ENCODE peak calls at places on chromosomes 6 and 20, in six cellular contexts. P is Right ventricle myocardium inferior, S is naive B cell, L is K562, I is GM20000, Q is left colon. W is an unnamed sample.

GRCh38 chr6:111573892-111574800 is 31.5 kb downstream of the TRAF3IP2 start:
- DNase-seq in P (no peak), S (no peak), L (no peak), I (no peak), Q (no peak), W (no peak)

GRCh38 chr20:62850333-62850974 is 11.2 kb downstream of the TCFL5 start:
- DNase-seq in P (no peak), S (no peak), L (no peak), I (no peak), Q (no peak), W (no peak)

GRCh38 chr6:31901415-31901952 is 402 bp downstream of the ZBTB12 start:
- DNase-seq in P (peak; percentile 81), S (peak; percentile 65), L (peak; percentile 85), I (peak; percentile 89), Q (peak; percentile 78), W (no peak)

GRCh38 chr20:60589624-60590023 is 631.4 kb downstream of the CDH26 start:
- DNase-seq in P (no peak), S (no peak), L (peak; percentile 18), I (no peak), Q (no peak), W (no peak)

GRCh38 chr6:23413327-23414203 is 712.5 kb upstream of the NRSN1 start:
- DNase-seq in P (no peak), S (no peak), L (no peak), I (no peak), Q (no peak), W (no peak)

GRCh38 chr6:143609501-143609900 is 68.3 kb upstream of the PHACTR2 start:
- DNase-seq in P (no peak), S (no peak), L (no peak), I (no peak), Q (no peak), W (no peak)

GRCh38 chr20:9635756-9636155 is 121.4 kb downstream of the LAMP5 start:
- DNase-seq in P (no peak), S (no peak), L (no peak), I (no peak), Q (no peak), W (no peak)

GRCh38 chr6:147530132-147531060 is 21.9 kb downstream of the SAMD5 start:
- DNase-seq in P (no peak), S (no peak), L (no peak), I (no peak), Q (peak; percentile 56), W (no peak)

GRCh38 chr6:33410711-33411631 is at the start of gene PHF1:
- DNase-seq in P (peak; percentile 81), S (no peak), L (peak; percentile 97), I (peak; percentile 92), Q (no peak), W (no peak)

GRCh38 chr6:151060096-151060741 is 179.5 kb upstream of the AKAP12 start:
- DNase-seq in P (no peak), S (no peak), L (no peak), I (no peak), Q (no peak), W (no peak)

GRCh38 chr6:168035098-168035660 is 37.7 kb downstream of the KIF25 start:
- DNase-seq in P (peak; percentile 71), S (no peak), L (peak; percentile 74), I (no peak), Q (peak; percentile 66), W (peak; percentile 85)

GRCh38 chr6:100078509-100078908 is 84.5 kb upstream of the MCHR2 start:
- DNase-seq in P (no peak), S (no peak), L (no peak), I (no peak), Q (no peak), W (no peak)

GRCh38 chr20:45098096-45098773 is 2.7 kb downstream of the KCNS1 start:
- DNase-seq in P (no peak), S (no peak), L (no peak), I (peak; percentile 46), Q (no peak), W (no peak)

GRCh38 chr6:142907017-142907470 is 37.9 kb downstream of the HIVEP2 start:
- DNase-seq in P (no peak), S (no peak), L (no peak), I (peak; percentile 34), Q (no peak), W (no peak)

GRCh38 chr6:69647726-69648125 is 149.1 kb downstream of the LMBRD1 start:
- DNase-seq in P (no peak), S (no peak), L (no peak), I (no peak), Q (no peak), W (no peak)

GRCh38 chr20:53608071-53608455 is 14.4 kb upstream of the ZNF217 start:
- DNase-seq in P (no peak), S (no peak), L (no peak), I (no peak), Q (peak; percentile 24), W (peak; percentile 60)

GRCh38 chr6:23180504-23181293 is 611.3 kb downstream of the HDGFL1 start:
- DNase-seq in P (peak; percentile 77), S (no peak), L (no peak), I (no peak), Q (peak; percentile 31), W (no peak)

GRCh38 chr6:129215916-129216525 is 333.1 kb downstream of the LAMA2 start:
- DNase-seq in P (no peak), S (no peak), L (no peak), I (no peak), Q (no peak), W (no peak)

GRCh38 chr6:132607544-132608233 is 16.4 kb downstream of the TAAR2 start:
- DNase-seq in P (no peak), S (no peak), L (no peak), I (no peak), Q (no peak), W (no peak)

GRCh38 chr20:57505991-57506390 is 18.9 kb downstream of the CTCFL start:
- DNase-seq in P (no peak), S (no peak), L (no peak), I (no peak), Q (no peak), W (no peak)

GRCh38 chr6:79597155-79597554 is 34.0 kb upstream of the SH3BGRL2 start:
- DNase-seq in P (no peak), S (no peak), L (no peak), I (no peak), Q (no peak), W (no peak)

GRCh38 chr6:150741633-150742200 is 123.8 kb upstream of the MTHFD1L start:
- DNase-seq in P (no peak), S (peak; percentile 52), L (no peak), I (peak; percentile 42), Q (no peak), W (no peak)

GRCh38 chr6:6588064-6588923 is at the start of gene LY86:
- DNase-seq in P (no peak), S (peak; percentile 82), L (no peak), I (peak; percentile 59), Q (no peak), W (no peak)

GRCh38 chr6:167764713-167765479 is 61.8 kb upstream of the AFDN start:
- DNase-seq in P (no peak), S (no peak), L (no peak), I (no peak), Q (no peak), W (peak; percentile 24)

GRCh38 chr20:34747479-34747878 is 43.3 kb downstream of the TP53INP2 start:
- DNase-seq in P (no peak), S (no peak), L (no peak), I (peak; percentile 22), Q (no peak), W (no peak)

GRCh38 chr6:147227770-147228320 is 23.6 kb downstream of the STXBP5 start:
- DNase-seq in P (no peak), S (no peak), L (no peak), I (no peak), Q (no peak), W (no peak)